ENCODE peak calls at places on chromosomes 11 and 22, in eight cellular contexts. N is coronary artery; U is naive thymus-derived CD4-positive, alpha-beta T cell; H is hepatocyte; W is ovary; Y is left ventricle myocardium inferior; Q is K562; B is fibroblast of lung. I is an unnamed sample.

GRCh38 chr11:102730036-102730815 is 5.5 kb upstream of the MMP8 start:
- DNase-seq in N (no peak), U (no peak), H (peak; percentile 12), W (no peak), Y (no peak), Q (no peak), B (peak; percentile 51), I (no peak)

GRCh38 chr11:13446444-13446843 is 16.6 kb downstream of the BTBD10 start:
- DNase-seq in N (no peak), U (no peak), H (no peak), W (no peak), Y (no peak), Q (no peak), B (no peak), I (no peak)

GRCh38 chr11:87628161-87628560 is 547.1 kb downstream of the RAB38 start:
- DNase-seq in N (no peak), U (no peak), H (peak; percentile 8), W (no peak), Y (no peak), Q (no peak), B (no peak), I (no peak)

GRCh38 chr11:70826541-70826943 is 425.8 kb downstream of the SHANK2 start:
- DNase-seq in N (no peak), U (no peak), H (peak; percentile 21), W (no peak), Y (no peak), Q (no peak), B (no peak), I (no peak)

GRCh38 chr11:121841487-121842167 is 274.4 kb downstream of the BLID start:
- DNase-seq in N (no peak), U (no peak), H (no peak), W (no peak), Y (no peak), Q (no peak), B (peak; percentile 63), I (no peak)

GRCh38 chr11:128187377-128187776 is 400.0 kb downstream of the ETS1 start:
- DNase-seq in N (no peak), U (no peak), H (no peak), W (no peak), Y (no peak), Q (no peak), B (no peak), I (no peak)

GRCh38 chr22:45125198-45125597 is 38.5 kb upstream of the NUP50 start:
- DNase-seq in N (no peak), U (no peak), H (peak; percentile 49), W (no peak), Y (no peak), Q (no peak), B (peak; percentile 52), I (no peak)

GRCh38 chr11:75280227-75280671 is 39.7 kb downstream of the TPBGL start:
- DNase-seq in N (no peak), U (peak; percentile 75), H (peak; percentile 88), W (peak; percentile 65), Y (peak; percentile 75), Q (peak; percentile 85), B (peak; percentile 72), I (peak; percentile 87)

GRCh38 chr11:20000393-20001134 is 159.7 kb downstream of the DBX1 start:
- DNase-seq in N (no peak), U (no peak), H (peak; percentile 61), W (peak; percentile 19), Y (peak; percentile 51), Q (no peak), B (no peak), I (no peak)

GRCh38 chr11:16347928-16348685 is 8.2 kb downstream of the SOX6 start:
- DNase-seq in N (no peak), U (no peak), H (no peak), W (no peak), Y (no peak), Q (no peak), B (peak; percentile 2), I (no peak)

GRCh38 chr11:75413864-75414263 is 14.5 kb downstream of the RPS3 start:
- DNase-seq in N (no peak), U (no peak), H (no peak), W (no peak), Y (no peak), Q (no peak), B (no peak), I (no peak)

GRCh38 chr22:37413546-37413945 is 13.7 kb downstream of the ELFN2 start:
- DNase-seq in N (no peak), U (no peak), H (no peak), W (no peak), Y (no peak), Q (no peak), B (no peak), I (no peak)

GRCh38 chr22:20509344-20510047 is 2.1 kb downstream of the MED15 start:
- DNase-seq in N (peak; percentile 85), U (no peak), H (peak; percentile 94), W (peak; percentile 68), Y (peak; percentile 73), Q (peak; percentile 86), B (peak; percentile 91), I (peak; percentile 81)

GRCh38 chr11:119377961-119378667 is 3.4 kb downstream of the USP2 start:
- DNase-seq in N (no peak), U (no peak), H (no peak), W (no peak), Y (no peak), Q (peak; percentile 65), B (no peak), I (no peak)
- H3K27ac ChIP-seq in N (no peak overlapping the region), U (no peak overlapping the region), H (no peak overlapping the region), W (peak overlapping the region; percentile 18), Y (peak overlapping the region; percentile 95), Q (peak overlapping the region; percentile 72), B (no peak overlapping the region), I (no peak overlapping the region)

DNA sequence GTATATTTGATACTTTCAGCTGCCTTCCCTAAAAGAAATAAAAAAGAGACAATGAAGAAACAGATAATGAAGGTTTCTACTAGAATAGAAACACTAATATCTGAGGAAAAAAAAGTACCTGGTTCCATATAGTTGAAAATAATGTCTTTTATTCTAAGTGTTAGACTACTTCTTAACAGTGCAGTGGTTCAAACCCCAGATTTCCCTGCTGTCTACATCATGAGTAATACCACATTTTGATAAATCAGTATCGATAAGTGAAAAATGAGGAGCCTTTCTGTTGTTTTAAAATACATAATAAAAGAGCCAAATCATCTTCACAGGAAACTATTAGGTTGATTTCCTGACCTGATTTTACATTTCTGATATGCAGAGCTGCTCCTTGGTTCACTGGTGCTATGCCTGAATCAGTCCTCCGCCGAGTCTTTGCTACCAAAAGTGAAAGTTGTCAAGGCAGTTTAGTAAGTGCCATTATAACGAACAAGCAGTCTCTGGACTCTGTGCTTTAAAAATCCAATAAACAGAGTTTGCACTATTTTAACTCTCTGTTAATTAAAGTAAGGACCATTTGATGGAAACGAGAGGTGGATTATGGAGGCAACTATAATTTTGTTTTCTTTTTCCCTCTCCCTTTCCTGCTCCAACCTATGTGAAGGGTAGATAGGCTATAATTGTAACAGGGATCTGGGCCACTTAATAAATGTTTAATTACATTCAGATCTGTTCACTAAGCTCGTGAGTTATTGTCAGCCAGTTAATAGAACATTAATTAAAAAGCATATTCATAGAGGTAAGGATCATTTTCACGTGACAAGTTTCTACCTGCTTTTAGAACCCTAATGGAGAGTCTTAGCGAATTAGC is 724.5 kb upstream of the RAG2 start:
- DNase-seq in N (no peak), U (no peak), H (no peak), W (no peak), Y (no peak), Q (no peak), B (no peak), I (no peak)
- H3K4me3 ChIP-seq in N (no peak overlapping the region), U (no peak overlapping the region), H (no peak overlapping the region), W (no peak overlapping the region), Y (no peak overlapping the region), Q (no peak overlapping the region), B (no peak overlapping the region), I (no peak overlapping the region)

DNA sequence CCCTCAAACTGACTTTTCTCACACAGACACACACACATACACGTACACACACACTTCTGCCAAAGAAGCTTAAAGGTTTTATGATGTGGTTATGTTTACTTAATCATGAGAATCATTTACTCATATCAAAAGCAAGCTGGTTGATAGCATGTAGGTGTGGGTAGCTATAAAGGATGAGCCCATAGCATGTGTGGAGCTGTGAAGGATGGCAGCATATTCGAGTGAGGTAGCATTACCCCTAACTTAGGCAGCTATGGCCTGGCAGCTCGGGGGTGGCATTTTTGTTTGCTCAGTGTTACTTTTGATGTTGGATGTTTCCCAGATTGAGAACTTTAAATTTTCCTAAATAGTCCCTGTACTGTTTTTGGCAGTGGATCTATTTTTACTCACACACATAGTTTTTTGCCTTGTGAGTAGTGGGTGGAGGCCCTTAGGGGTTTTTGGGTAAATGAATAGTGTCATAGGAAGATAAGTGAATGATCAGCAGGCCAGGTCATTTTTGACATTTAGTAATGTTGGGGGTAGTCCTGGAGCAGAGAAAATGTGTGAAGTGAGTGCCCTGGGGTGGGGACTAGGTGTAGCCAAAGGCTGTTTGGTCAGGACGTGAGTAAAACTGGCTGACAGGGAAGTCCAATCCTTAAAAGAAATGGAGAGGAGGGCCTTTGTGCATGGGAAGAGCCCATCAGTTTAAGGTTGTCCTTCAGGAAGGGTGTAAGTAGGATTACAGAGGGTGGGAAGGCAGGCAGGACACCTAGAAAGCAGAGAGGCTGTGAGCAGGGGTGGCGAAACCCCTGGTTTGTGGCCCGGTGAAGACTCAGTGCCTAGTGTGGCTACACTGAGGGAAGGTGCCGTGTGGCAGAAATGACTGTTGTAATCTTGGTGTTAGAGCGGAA is 7.1 kb downstream of the YWHAH start:
- DNase-seq in N (no peak), U (no peak), H (no peak), W (no peak), Y (no peak), Q (no peak), B (no peak), I (no peak)
- H3K27ac ChIP-seq in N (peak overlapping the region; percentile 74), U (no peak overlapping the region), H (peak overlapping the region; percentile 53), W (no peak overlapping the region), Y (peak overlapping the region; percentile 70), Q (peak overlapping the region; percentile 25), B (peak overlapping the region; percentile 68), I (peak overlapping the region; percentile 34)

DNA sequence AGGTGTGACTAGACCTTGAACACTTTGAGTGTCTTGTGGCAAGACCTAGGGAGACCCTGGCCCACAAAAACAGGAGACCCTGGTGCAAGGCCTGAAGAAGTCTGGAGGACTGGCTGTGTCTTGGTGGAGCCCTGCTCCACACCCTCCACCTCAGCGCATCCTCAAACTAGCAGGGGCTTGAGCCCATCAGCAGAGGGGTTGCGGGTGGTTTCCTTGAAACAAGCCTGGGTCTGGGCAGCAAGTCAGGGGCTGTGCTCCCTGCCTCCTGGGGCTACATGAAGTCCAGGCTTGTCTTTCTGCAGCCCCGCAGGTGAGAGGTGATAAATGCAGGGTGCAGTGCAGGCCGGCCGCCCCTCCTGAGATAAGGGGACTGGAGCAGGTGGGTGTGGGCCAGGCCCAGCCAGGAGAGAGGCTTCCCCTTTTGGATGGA is 2.9 kb downstream of the CDKN1C start:
- DNase-seq in N (no peak), U (no peak), H (no peak), W (peak; percentile 22), Y (no peak), Q (no peak), B (no peak), I (no peak)
- H3K4me3 ChIP-seq in N (peak overlapping the region; percentile 99), U (no peak overlapping the region), H (peak overlapping the region; percentile 95), W (peak overlapping the region; percentile 75), Y (peak overlapping the region; percentile 92), Q (no peak overlapping the region), B (no peak overlapping the region), I (no peak overlapping the region)

I was measured in colonic mucosa.